ENCODE peak calls at places on chromosomes 7 and 10, in five cellular contexts. One of them, this sample, is unnamed.

GRCh38 chr10:86535057-86535882 is 13.7 kb upstream of the WAPL start:
- DNase-seq in AG09309: no peak
- DNase-seq in activated CD8-positive, alpha-beta T cell treated with anti-CD3 and anti-CD28 coated beads for 36 hours: no peak
- DNase-seq in neural crest cell: peak
- DNase-seq in AG09319: no peak
- DNase-seq in this sample: peak

GRCh38 chr10:11396311-11396960 is 215.0 kb downstream of the USP6NL start:
- DNase-seq in neural crest cell: no peak
- DNase-seq in AG09309: no peak
- DNase-seq in AG09319: no peak
- DNase-seq in activated CD8-positive, alpha-beta T cell treated with anti-CD3 and anti-CD28 coated beads for 36 hours: no peak
- DNase-seq in this sample: no peak

GRCh38 chr10:4704034-4704545 is 121.9 kb upstream of the AKR1E2 start:
- DNase-seq in AG09319: peak
- DNase-seq in neural crest cell: no peak
- DNase-seq in activated CD8-positive, alpha-beta T cell treated with anti-CD3 and anti-CD28 coated beads for 36 hours: no peak
- DNase-seq in AG09309: peak
- DNase-seq in this sample: no peak

GRCh38 chr7:91880016-91880412 is 488 bp downstream of the MTERF1 start:
- DNase-seq in AG09309: no peak
- DNase-seq in AG09319: no peak
- DNase-seq in activated CD8-positive, alpha-beta T cell treated with anti-CD3 and anti-CD28 coated beads for 36 hours: no peak
- DNase-seq in neural crest cell: no peak
- DNase-seq in this sample: no peak

GRCh38 chr7:38334163-38334562 is 60.7 kb upstream of the TARP start:
- DNase-seq in activated CD8-positive, alpha-beta T cell treated with anti-CD3 and anti-CD28 coated beads for 36 hours: no peak
- DNase-seq in AG09319: no peak
- DNase-seq in AG09309: no peak
- DNase-seq in neural crest cell: no peak
- DNase-seq in this sample: no peak

GRCh38 chr7:113367187-113367586 is 248.8 kb upstream of the SMIM30 start:
- DNase-seq in neural crest cell: no peak
- DNase-seq in AG09309: no peak
- DNase-seq in AG09319: no peak
- DNase-seq in activated CD8-positive, alpha-beta T cell treated with anti-CD3 and anti-CD28 coated beads for 36 hours: no peak
- DNase-seq in this sample: no peak

GRCh38 chr10:88095778-88096452 is 232.5 kb downstream of the PTEN start:
- DNase-seq in activated CD8-positive, alpha-beta T cell treated with anti-CD3 and anti-CD28 coated beads for 36 hours: no peak
- DNase-seq in AG09309: no peak
- DNase-seq in neural crest cell: no peak
- DNase-seq in AG09319: no peak
- DNase-seq in this sample: no peak

GRCh38 chr7:32890010-32890552 is 1.5 kb downstream of the KBTBD2 start:
- DNase-seq in AG09319: no peak
- DNase-seq in activated CD8-positive, alpha-beta T cell treated with anti-CD3 and anti-CD28 coated beads for 36 hours: no peak
- DNase-seq in AG09309: no peak
- DNase-seq in neural crest cell: no peak
- DNase-seq in this sample: no peak

GRCh38 chr10:6498771-6499170 is 81.3 kb downstream of the PRKCQ start:
- DNase-seq in AG09319: no peak
- DNase-seq in activated CD8-positive, alpha-beta T cell treated with anti-CD3 and anti-CD28 coated beads for 36 hours: peak
- DNase-seq in AG09309: no peak
- DNase-seq in neural crest cell: no peak
- DNase-seq in this sample: no peak

GRCh38 chr7:82183633-82184032 is 259.9 kb downstream of the CACNA2D1 start:
- DNase-seq in neural crest cell: no peak
- DNase-seq in activated CD8-positive, alpha-beta T cell treated with anti-CD3 and anti-CD28 coated beads for 36 hours: no peak
- DNase-seq in AG09319: no peak
- DNase-seq in AG09309: peak
- DNase-seq in this sample: no peak

GRCh38 chr10:29736325-29737208 is 101.8 kb upstream of the SVIL start:
- DNase-seq in AG09319: no peak
- DNase-seq in AG09309: no peak
- DNase-seq in activated CD8-positive, alpha-beta T cell treated with anti-CD3 and anti-CD28 coated beads for 36 hours: peak
- DNase-seq in neural crest cell: peak
- DNase-seq in this sample: no peak

GRCh38 chr7:85512802-85513201 is 325.9 kb upstream of the SEMA3D start:
- DNase-seq in AG09309: no peak
- DNase-seq in activated CD8-positive, alpha-beta T cell treated with anti-CD3 and anti-CD28 coated beads for 36 hours: no peak
- DNase-seq in AG09319: no peak
- DNase-seq in neural crest cell: no peak
- DNase-seq in this sample: no peak

GRCh38 chr7:99362801-99363200 is 11.7 kb upstream of the ARPC1B start:
- DNase-seq in neural crest cell: no peak
- DNase-seq in AG09309: peak
- DNase-seq in activated CD8-positive, alpha-beta T cell treated with anti-CD3 and anti-CD28 coated beads for 36 hours: no peak
- DNase-seq in AG09319: peak
- DNase-seq in this sample: no peak

DNA sequence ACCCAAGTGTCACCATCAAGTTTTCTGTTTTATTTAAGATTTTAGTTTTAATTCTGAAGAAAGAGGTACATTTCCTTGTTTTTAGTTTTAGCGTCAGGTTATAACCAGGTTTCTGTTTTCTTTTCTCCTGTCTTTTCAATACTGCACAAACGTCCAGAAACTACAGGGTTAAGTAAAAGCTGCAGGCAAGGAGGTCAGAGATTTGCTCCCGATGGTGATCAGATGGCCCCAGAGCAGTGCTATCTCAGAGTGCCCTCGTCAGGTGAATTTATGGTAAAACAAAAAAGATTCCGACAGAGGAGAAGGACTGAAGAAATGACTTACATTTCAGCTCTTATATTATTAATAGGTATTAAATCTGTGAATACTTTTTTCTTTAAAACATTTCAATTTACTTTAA is 128.2 kb downstream of the STRA8 start:
- DNase-seq in neural crest cell: no peak
- DNase-seq in AG09309: no peak
- DNase-seq in activated CD8-positive, alpha-beta T cell treated with anti-CD3 and anti-CD28 coated beads for 36 hours: no peak
- DNase-seq in AG09319: no peak
- DNase-seq in this sample: no peak
- TF ChIP-seq CTCF in neural crest cell: no peak
- TF ChIP-seq CTCF in AG09309: no peak
- TF ChIP-seq CTCF in activated CD8-positive, alpha-beta T cell treated with anti-CD3 and anti-CD28 coated beads for 36 hours: no peak
- TF ChIP-seq CTCF in AG09319: no peak
- TF ChIP-seq CTCF in this sample: no peak

DNA sequence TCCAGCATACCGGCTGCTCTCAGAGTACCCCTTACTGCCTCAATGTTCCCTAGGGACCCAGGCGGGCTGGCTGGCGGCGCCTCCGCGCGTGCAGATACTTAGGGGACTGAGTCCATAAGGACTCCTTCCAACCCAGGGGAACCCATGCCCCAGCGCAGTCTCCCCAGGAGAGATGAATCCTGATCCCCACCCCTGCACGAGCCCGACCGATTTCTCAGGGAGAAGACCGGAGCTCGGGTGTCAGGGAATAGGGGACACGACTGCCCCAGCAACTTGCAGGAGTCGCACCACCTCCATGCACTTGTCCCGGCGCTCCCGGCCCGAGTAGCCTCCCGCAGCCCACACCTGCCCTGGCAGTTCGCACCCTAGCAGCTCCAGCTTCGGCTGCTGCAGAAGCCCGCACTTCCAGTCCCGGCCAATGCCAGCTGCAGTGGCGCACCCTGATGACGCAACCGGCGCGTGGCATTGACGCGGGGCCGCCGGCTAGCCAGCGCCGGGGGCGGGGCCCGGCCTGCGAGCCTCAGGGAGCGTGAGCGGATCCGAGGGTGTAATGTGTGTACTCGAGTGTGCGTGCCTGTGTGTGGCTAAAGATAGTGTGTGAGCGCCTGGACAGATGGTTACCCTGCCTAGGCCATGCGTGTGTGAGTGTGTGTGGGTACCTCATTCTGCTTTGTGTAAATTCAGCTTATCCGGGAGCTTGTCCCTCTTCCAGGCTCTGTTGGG is at the start of gene GPAM:
- DNase-seq in activated CD8-positive, alpha-beta T cell treated with anti-CD3 and anti-CD28 coated beads for 36 hours: peak
- DNase-seq in AG09309: peak
- DNase-seq in neural crest cell: peak
- DNase-seq in AG09319: peak
- DNase-seq in this sample: peak
- TF ChIP-seq CTCF in activated CD8-positive, alpha-beta T cell treated with anti-CD3 and anti-CD28 coated beads for 36 hours: no peak
- TF ChIP-seq CTCF in AG09309: no peak
- TF ChIP-seq CTCF in neural crest cell: no peak
- TF ChIP-seq CTCF in AG09319: no peak
- TF ChIP-seq CTCF in this sample: no peak

GRCh38 chr10:108812296-108812695 is 1111.0 kb downstream of the XPNPEP1 start:
- DNase-seq in activated CD8-positive, alpha-beta T cell treated with anti-CD3 and anti-CD28 coated beads for 36 hours: no peak
- DNase-seq in AG09309: no peak
- DNase-seq in neural crest cell: no peak
- DNase-seq in AG09319: no peak
- DNase-seq in this sample: no peak

GRCh38 chr10:108817125-108817524 is 1106.2 kb downstream of the XPNPEP1 start:
- DNase-seq in AG09319: no peak
- DNase-seq in neural crest cell: no peak
- DNase-seq in activated CD8-positive, alpha-beta T cell treated with anti-CD3 and anti-CD28 coated beads for 36 hours: no peak
- DNase-seq in AG09309: no peak
- DNase-seq in this sample: no peak

GRCh38 chr10:108812906-108813305 is 1110.4 kb downstream of the XPNPEP1 start:
- DNase-seq in AG09309: no peak
- DNase-seq in neural crest cell: no peak
- DNase-seq in AG09319: no peak
- DNase-seq in activated CD8-positive, alpha-beta T cell treated with anti-CD3 and anti-CD28 coated beads for 36 hours: no peak
- DNase-seq in this sample: no peak

DNA sequence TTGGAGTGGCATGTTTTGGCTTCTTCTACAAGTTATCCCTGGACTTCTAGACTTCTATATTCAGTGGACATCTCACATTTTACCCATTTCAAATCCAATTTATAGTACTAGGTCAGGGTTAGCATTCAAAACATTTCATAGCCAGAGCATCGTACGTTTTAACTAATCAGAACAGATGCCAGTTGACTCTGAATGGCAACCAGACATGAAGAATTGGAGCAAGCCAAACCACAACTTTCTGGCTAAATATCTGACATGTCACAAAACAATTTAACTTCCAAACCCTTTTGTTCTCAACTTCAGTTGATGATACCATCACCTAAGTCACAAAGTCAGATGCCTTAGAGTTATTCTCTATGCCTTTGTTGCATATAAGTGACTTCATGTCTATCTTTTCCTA is 1105.7 kb downstream of the XPNPEP1 start:
- DNase-seq in activated CD8-positive, alpha-beta T cell treated with anti-CD3 and anti-CD28 coated beads for 36 hours: no peak
- DNase-seq in AG09319: no peak
- DNase-seq in neural crest cell: no peak
- DNase-seq in AG09309: no peak
- DNase-seq in this sample: no peak
- TF ChIP-seq CTCF in activated CD8-positive, alpha-beta T cell treated with anti-CD3 and anti-CD28 coated beads for 36 hours: no peak
- TF ChIP-seq CTCF in AG09319: no peak
- TF ChIP-seq CTCF in neural crest cell: no peak
- TF ChIP-seq CTCF in AG09309: no peak
- TF ChIP-seq CTCF in this sample: no peak

GRCh38 chr10:73410897-73411296 is 3.0 kb downstream of the ANXA7 start:
- DNase-seq in AG09319: no peak
- DNase-seq in AG09309: no peak
- DNase-seq in neural crest cell: no peak
- DNase-seq in activated CD8-positive, alpha-beta T cell treated with anti-CD3 and anti-CD28 coated beads for 36 hours: no peak
- DNase-seq in this sample: no peak

GRCh38 chr10:73413528-73414229 is at the start of gene ANXA7:
- DNase-seq in AG09319: peak
- DNase-seq in activated CD8-positive, alpha-beta T cell treated with anti-CD3 and anti-CD28 coated beads for 36 hours: peak
- DNase-seq in neural crest cell: peak
- DNase-seq in AG09309: peak
- DNase-seq in this sample: peak

GRCh38 chr10:73416571-73416970 is 2.7 kb upstream of the ANXA7 start:
- DNase-seq in AG09319: no peak
- DNase-seq in activated CD8-positive, alpha-beta T cell treated with anti-CD3 and anti-CD28 coated beads for 36 hours: no peak
- DNase-seq in neural crest cell: no peak
- DNase-seq in AG09309: no peak
- DNase-seq in this sample: no peak

GRCh38 chr10:73413108-73413527 is 740 bp downstream of the ANXA7 start:
- DNase-seq in AG09319: no peak
- DNase-seq in neural crest cell: peak
- DNase-seq in activated CD8-positive, alpha-beta T cell treated with anti-CD3 and anti-CD28 coated beads for 36 hours: peak
- DNase-seq in AG09309: no peak
- DNase-seq in this sample: no peak

GRCh38 chr10:73414230-73414981 is 548 bp upstream of the ANXA7 start:
- DNase-seq in activated CD8-positive, alpha-beta T cell treated with anti-CD3 and anti-CD28 coated beads for 36 hours: no peak
- DNase-seq in AG09309: no peak
- DNase-seq in AG09319: no peak
- DNase-seq in neural crest cell: no peak
- DNase-seq in this sample: no peak
- TF ChIP-seq CTCF in activated CD8-positive, alpha-beta T cell treated with anti-CD3 and anti-CD28 coated beads for 36 hours: peak
- TF ChIP-seq CTCF in AG09309: no peak
- TF ChIP-seq CTCF in AG09319: no peak
- TF ChIP-seq CTCF in neural crest cell: peak
- TF ChIP-seq CTCF in this sample: no peak

GRCh38 chr7:83976302-83976701 is 218.3 kb downstream of the SEMA3A start:
- DNase-seq in AG09309: no peak
- DNase-seq in AG09319: peak
- DNase-seq in activated CD8-positive, alpha-beta T cell treated with anti-CD3 and anti-CD28 coated beads for 36 hours: no peak
- DNase-seq in neural crest cell: peak
- DNase-seq in this sample: no peak
- TF ChIP-seq CTCF in AG09309: peak
- TF ChIP-seq CTCF in AG09319: peak
- TF ChIP-seq CTCF in activated CD8-positive, alpha-beta T cell treated with anti-CD3 and anti-CD28 coated beads for 36 hours: peak
- TF ChIP-seq CTCF in neural crest cell: peak
- TF ChIP-seq CTCF in this sample: no peak